ENCODE peak calls at places on chromosomes 2 and 18, in five cellular contexts. C, G, Q, H and A are unnamed samples.

GRCh38 chr2:239920616-239921365 is 104.4 kb downstream of the NDUFA10 start:
- DNase-seq in C (no peak), G (no peak), Q (no peak), H (no peak), A (no peak)

GRCh38 chr2:43343573-43344304 is 117.3 kb upstream of the ZFP36L2 start:
- DNase-seq in C (no peak), G (no peak), Q (peak), H (no peak), A (no peak)

GRCh38 chr2:200308421-200309295 is 2.2 kb downstream of the SPATS2L start:
- DNase-seq in C (no peak), G (peak), Q (no peak), H (no peak), A (no peak)

GRCh38 chr2:72147303-72147970 is at the start of gene CYP26B1:
- DNase-seq in C (peak), G (peak), Q (no peak), H (peak), A (peak)

GRCh38 chr2:117199511-117199910 is 615.0 kb upstream of the DDX18 start:
- DNase-seq in C (no peak), G (no peak), Q (no peak), H (peak), A (no peak)

GRCh38 chr2:73970850-73971471 is 13.7 kb upstream of the TET3 start:
- DNase-seq in C (peak), G (peak), Q (peak), H (no peak), A (peak)

GRCh38 chr18:14221689-14222088 is 89.5 kb upstream of the ZNF519 start:
- DNase-seq in C (peak), G (no peak), Q (no peak), H (no peak), A (peak)

GRCh38 chr2:186569906-186570305 is 19.9 kb upstream of the ITGAV start:
- DNase-seq in C (no peak), G (peak), Q (no peak), H (no peak), A (no peak)

GRCh38 chr2:61006486-61007105 is 10.9 kb upstream of the PEX13 start:
- DNase-seq in C (no peak), G (no peak), Q (no peak), H (no peak), A (no peak)

GRCh38 chr18:9334351-9335254 is at the start of gene TWSG1:
- DNase-seq in C (peak), G (peak), Q (peak), H (peak), A (peak)

GRCh38 chr2:84309281-84309680 is 149.8 kb downstream of the SUCLG1 start:
- DNase-seq in C (no peak), G (no peak), Q (no peak), H (no peak), A (no peak)

GRCh38 chr2:232039086-232039485 is 77.6 kb downstream of the DIS3L2 start:
- DNase-seq in C (no peak), G (no peak), Q (no peak), H (no peak), A (no peak)

GRCh38 chr2:109611467-109612095 is 2.2 kb downstream of the SEPTIN10 start:
- DNase-seq in C (no peak), G (no peak), Q (peak), H (no peak), A (no peak)

GRCh38 chr2:165055081-165055879 is 100.0 kb upstream of the SLC38A11 start:
- DNase-seq in C (no peak), G (no peak), Q (peak), H (no peak), A (no peak)

GRCh38 chr2:132627542-132627941 is 42.5 kb downstream of the LYPD1 start:
- DNase-seq in C (no peak), G (no peak), Q (no peak), H (no peak), A (no peak)

GRCh38 chr18:31825772-31826171 is 65.1 kb upstream of the SLC25A52 start:
- DNase-seq in C (no peak), G (peak), Q (no peak), H (no peak), A (no peak)

GRCh38 chr2:1823187-1824169 is 79.2 kb upstream of the PXDN start:
- DNase-seq in C (no peak), G (peak), Q (no peak), H (no peak), A (no peak)
- TF ChIP-seq CTCF in C (no peak), G (peak), Q (no peak), H (no peak), A (no peak)

GRCh38 chr2:57205241-57205640 is 841.4 kb upstream of the VRK2 start:
- DNase-seq in C (no peak), G (no peak), Q (no peak), H (no peak), A (no peak)

GRCh38 chr2:57209799-57210198 is 836.8 kb upstream of the VRK2 start:
- DNase-seq in C (no peak), G (no peak), Q (no peak), H (no peak), A (no peak)

GRCh38 chr2:57207191-57207590 is 839.4 kb upstream of the VRK2 start:
- DNase-seq in C (no peak), G (no peak), Q (no peak), H (no peak), A (no peak)

GRCh38 chr2:57199663-57200062 is 846.9 kb upstream of the VRK2 start:
- DNase-seq in C (no peak), G (no peak), Q (no peak), H (no peak), A (no peak)

GRCh38 chr2:57204364-57204763 is 842.2 kb upstream of the VRK2 start:
- DNase-seq in C (no peak), G (no peak), Q (no peak), H (no peak), A (no peak)
- TF ChIP-seq CTCF in C (no peak), G (no peak), Q (no peak), H (no peak), A (no peak)

DNA sequence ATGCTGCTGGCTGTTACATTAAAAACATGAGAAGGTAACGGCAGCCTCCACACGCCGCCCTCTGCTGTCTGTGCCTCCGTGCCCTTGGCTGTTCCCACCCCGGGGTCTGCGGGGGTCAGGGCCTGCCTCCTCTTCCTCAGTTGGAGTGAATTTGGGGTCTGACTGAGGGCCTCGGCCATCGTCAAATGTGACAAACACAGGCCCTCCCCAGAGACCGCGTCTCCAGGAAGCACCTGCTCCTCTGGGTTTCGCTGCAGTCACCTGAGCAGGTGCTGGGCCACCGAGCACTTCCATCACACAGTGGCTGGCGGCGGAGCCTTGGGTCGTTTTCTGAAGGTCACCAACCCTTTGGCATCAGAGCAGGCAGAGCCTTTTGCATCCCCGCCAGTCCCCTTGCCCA is 70.9 kb downstream of the NFATC1 start:
- DNase-seq in C (peak), G (no peak), Q (no peak), H (no peak), A (peak)
- TF ChIP-seq CTCF in C (no peak), G (no peak), Q (no peak), H (no peak), A (no peak)

GRCh38 chr2:191870744-191871143 is 23.9 kb upstream of the CAVIN2 start:
- DNase-seq in C (no peak), G (peak), Q (no peak), H (no peak), A (no peak)
- TF ChIP-seq CTCF in C (no peak), G (peak), Q (peak), H (no peak), A (no peak)

GRCh38 chr2:237581751-237582746 is 8.5 kb downstream of the RAB17 start:
- DNase-seq in C (peak), G (no peak), Q (peak), H (peak), A (peak)
- TF ChIP-seq CTCF in C (peak), G (no peak), Q (peak), H (no peak), A (peak)